ENCODE peak calls at places on chromosome X, in five cellular contexts. U is hypothalamus; A is activated naive CD4-positive, alpha-beta T cell treated with anti-CD3 and anti-CD28 coated beads for 36 hours; S is activated CD4-positive, alpha-beta T cell treated with anti-CD3 and anti-CD28 coated beads, Interleukin-2, amount 10 ng/mL, durations not matched to agents 7 days and 5 days; C is NCI-H2081. T is an unnamed sample.

GRCh38 chrX:9464435-9465371 is at the start of gene TBL1X:
- DNase-seq in S (peak), A (peak), U (peak), C (peak), T (peak)

GRCh38 chrX:30835373-30835772 is 53.7 kb downstream of the TAB3 start:
- DNase-seq in S (no peak), C (no peak), U (no peak), A (no peak), T (no peak)

GRCh38 chrX:45806410-45807121 is 605.9 kb upstream of the DIPK2B start:
- DNase-seq in C (no peak), U (no peak), S (peak), A (peak), T (no peak)

GRCh38 chrX:39609941-39610340 is 487.8 kb downstream of the BCOR start:
- DNase-seq in C (no peak), U (no peak), A (no peak), S (no peak), T (no peak)

GRCh38 chrX:129768586-129769466 is 10.9 kb upstream of the SASH3 start:
- DNase-seq in S (no peak), A (no peak), U (no peak), C (no peak), T (no peak)

GRCh38 chrX:25442501-25442900 is 426.7 kb upstream of the ARX start:
- DNase-seq in A (no peak), S (no peak), U (no peak), C (no peak), T (no peak)

GRCh38 chrX:30735839-30736238 is 82.6 kb downstream of the GK start:
- DNase-seq in S (peak), C (peak), A (peak), U (no peak), T (peak)

GRCh38 chrX:129736491-129736890 is 2.3 kb upstream of the XPNPEP2 start:
- DNase-seq in C (no peak), U (no peak), A (peak), S (no peak), T (no peak)

GRCh38 chrX:111270339-111270738 is at the start of gene CAPN6:
- DNase-seq in S (no peak), U (no peak), C (no peak), A (no peak), T (no peak)

GRCh38 chrX:129876734-129877395 is 29.1 kb upstream of the UTP14A start:
- DNase-seq in U (no peak), A (no peak), S (no peak), C (peak), T (peak)

GRCh38 chrX:78555401-78555980 is 103.6 kb downstream of the RTL3 start:
- DNase-seq in S (no peak), U (no peak), A (no peak), C (no peak), T (no peak)

GRCh38 chrX:36266155-36266554 is 346.6 kb downstream of the CFAP47 start:
- DNase-seq in C (no peak), U (no peak), A (no peak), S (no peak), T (no peak)

GRCh38 chrX:19544693-19545305 is 29.5 kb upstream of the MAP3K15 start:
- DNase-seq in S (peak), C (peak), U (no peak), A (peak), T (peak)

GRCh38 chrX:153671589-153672530 is 1.8 kb downstream of the PNCK start:
- DNase-seq in U (no peak), S (no peak), C (no peak), A (no peak), T (no peak)

GRCh38 chrX:150476183-150476699 is 92.2 kb upstream of the MTM1 start:
- DNase-seq in S (no peak), C (no peak), U (no peak), A (no peak), T (no peak)

GRCh38 chrX:25009407-25009806 is 6.4 kb downstream of the ARX start:
- DNase-seq in A (no peak), S (no peak), C (no peak), U (no peak), T (no peak)

GRCh38 chrX:13750204-13750603 is 15.7 kb downstream of the OFD1 start:
- DNase-seq in S (peak), C (peak), A (no peak), U (no peak), T (peak)

GRCh38 chrX:68878977-68879376 is 50.2 kb downstream of the EFNB1 start:
- DNase-seq in C (peak), A (no peak), U (no peak), S (no peak), T (no peak)

GRCh38 chrX:40878821-40879571 is 143.7 kb upstream of the MED14 start:
- DNase-seq in C (no peak), S (no peak), U (no peak), A (no peak), T (no peak)

GRCh38 chrX:71454222-71454621 is 78.7 kb upstream of the OGT start:
- DNase-seq in A (no peak), U (no peak), C (no peak), S (no peak), T (no peak)

GRCh38 chrX:153592966-153593688 is 5.8 kb downstream of the CCNQ start:
- DNase-seq in S (no peak), C (no peak), A (no peak), U (no peak), T (no peak)

GRCh38 chrX:55119712-55120111 is 30.9 kb downstream of the PAGE2 start:
- DNase-seq in S (no peak), U (no peak), C (no peak), A (no peak), T (no peak)

GRCh38 chrX:10074241-10074941 is 82.4 kb upstream of the CLCN4 start:
- DNase-seq in A (no peak), S (no peak), U (no peak), C (no peak), T (no peak)

T was measured in NCI-H2107.